ENCODE peak calls at places on chromosomes 13 and 19, in four cellular contexts. H, C, M and W are unnamed samples.

GRCh38 chr19:15538774-15539173 is 30.4 kb downstream of the CYP4F22 start:
- DNase-seq in M (no peak), H (no peak), C (no peak), W (no peak)

GRCh38 chr13:40895715-40896184 is 106.3 kb downstream of the SLC25A15 start:
- DNase-seq in H (no peak), C (no peak), M (peak), W (no peak)

GRCh38 chr19:16285769-16286564 is 38.7 kb upstream of the KLF2 start:
- DNase-seq in M (no peak), H (no peak), C (no peak), W (peak)

GRCh38 chr13:25064396-25064795 is 31.5 kb upstream of the PABPC3 start:
- DNase-seq in C (no peak), H (no peak), M (no peak), W (no peak)

GRCh38 chr13:44249439-44249838 is 124.2 kb upstream of the SERP2 start:
- DNase-seq in M (no peak), H (no peak), C (no peak), W (no peak)

GRCh38 chr19:36100476-36100875 is 10.5 kb upstream of the OVOL3 start:
- DNase-seq in C (no peak), M (no peak), H (no peak), W (no peak)

GRCh38 chr19:10228925-10229324 is 2.2 kb downstream of the S1PR2 start:
- DNase-seq in H (no peak), C (peak), M (peak), W (no peak)

GRCh38 chr19:16381756-16382401 is 57.3 kb downstream of the KLF2 start:
- DNase-seq in C (no peak), H (no peak), M (no peak), W (no peak)

GRCh38 chr13:44169018-44169909 is 204.4 kb upstream of the SERP2 start:
- DNase-seq in C (no peak), M (no peak), H (no peak), W (no peak)

GRCh38 chr13:85847012-85847411 is 47.8 kb upstream of the SLITRK6 start:
- DNase-seq in H (no peak), C (no peak), M (no peak), W (no peak)

GRCh38 chr13:104799152-104799551 is 1732.9 kb upstream of the SLC10A2 start:
- DNase-seq in C (no peak), M (no peak), H (no peak), W (no peak)

GRCh38 chr19:1668339-1669123 is 16.1 kb upstream of the TCF3 start:
- DNase-seq in M (no peak), C (no peak), H (no peak), W (no peak)
- TF ChIP-seq USF2 in M (no peak), C (no peak), H (no peak), W (no peak)

GRCh38 chr13:114118763-114119123 is 13.7 kb downstream of the RASA3 start:
- DNase-seq in M (no peak), C (no peak), H (no peak), W (no peak)

GRCh38 chr13:114116734-114117133 is 15.7 kb downstream of the RASA3 start:
- DNase-seq in C (no peak), M (no peak), H (no peak), W (no peak)

GRCh38 chr13:114118086-114118762 is 14.2 kb downstream of the RASA3 start:
- DNase-seq in C (no peak), M (peak), H (no peak), W (no peak)

GRCh38 chr13:114120486-114121430 is 11.7 kb downstream of the RASA3 start:
- DNase-seq in M (no peak), H (no peak), C (no peak), W (no peak)

DNA sequence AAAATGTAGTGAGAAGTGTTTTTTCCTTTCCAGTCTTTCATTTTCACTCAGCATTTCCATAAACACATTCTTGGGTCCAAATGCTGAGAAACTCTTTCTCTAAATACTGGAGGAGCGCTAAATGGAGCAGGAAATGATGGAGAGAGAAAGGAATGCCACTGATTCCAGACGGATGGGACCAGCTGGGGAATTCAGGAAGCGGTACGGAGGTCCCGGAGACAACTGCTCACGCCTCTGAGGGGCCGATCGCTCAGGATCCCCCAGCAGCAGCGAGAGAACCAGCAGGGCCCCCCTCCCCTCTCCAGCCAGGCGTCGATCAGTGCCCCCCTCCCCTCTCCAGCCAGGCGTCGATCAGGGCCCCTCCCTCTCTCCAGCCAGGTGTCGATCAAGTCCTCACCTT is 13.2 kb downstream of the RASA3 start:
- DNase-seq in M (peak), C (no peak), H (no peak), W (no peak)
- TF ChIP-seq HDAC6 in M (no peak), C (no peak), H (no peak), W (no peak)

DNA sequence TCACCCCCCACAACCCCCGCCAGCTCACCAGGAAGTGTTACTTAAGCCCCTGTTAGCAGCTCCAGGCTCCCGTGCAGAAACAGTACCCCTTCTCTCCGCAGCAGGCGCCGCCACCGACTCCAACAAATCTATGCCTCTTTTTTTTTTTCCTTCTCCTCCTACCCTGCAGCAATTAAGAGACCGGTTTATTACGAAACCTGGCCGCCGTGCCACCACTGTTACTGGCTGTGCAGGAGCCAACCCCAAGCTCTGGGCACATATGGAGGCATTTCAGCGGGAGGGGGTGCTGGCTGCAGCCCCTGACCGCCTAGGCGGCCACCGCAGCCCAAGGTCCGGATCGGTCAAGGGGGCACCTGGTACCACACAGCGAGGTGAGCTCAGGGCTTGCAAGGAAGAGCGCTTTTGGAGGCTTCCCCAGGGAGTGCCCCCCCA is 2.4 kb downstream of the GADD45B start:
- DNase-seq in M (no peak), C (no peak), H (no peak), W (no peak)
- TF ChIP-seq USF2 in M (no peak), C (no peak), H (no peak), W (no peak)

DNA sequence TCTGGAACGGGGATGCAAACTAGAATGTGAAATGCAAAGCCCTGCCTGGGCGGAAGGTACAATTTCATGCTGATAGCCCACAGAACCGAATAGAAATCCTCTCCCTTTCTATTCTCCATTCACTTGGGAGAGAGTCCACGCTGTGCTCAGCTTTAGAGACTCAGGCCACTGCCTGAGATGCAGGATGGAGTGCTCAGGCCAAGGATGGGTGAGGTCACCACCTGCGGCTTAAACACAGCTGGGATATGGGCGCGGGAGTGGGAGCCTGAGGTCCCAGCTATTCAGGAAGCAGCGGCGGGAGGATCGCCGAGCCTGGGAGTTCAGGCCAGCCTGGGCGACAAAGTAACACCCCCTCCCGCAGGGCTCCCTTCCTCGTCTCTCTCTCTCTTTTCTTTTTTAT is 446 bp upstream of the ZNF83 start:
- DNase-seq in M (no peak), C (peak), H (no peak), W (no peak)
- TF ChIP-seq HDAC6 in M (no peak), C (no peak), H (no peak), W (no peak)

GRCh38 chr13:80945328-80945727 is 604.4 kb upstream of the SPRY2 start:
- DNase-seq in H (no peak), M (peak), C (no peak), W (no peak)
- TF ChIP-seq USF2 in H (no peak), M (no peak), C (no peak), W (no peak)

GRCh38 chr19:55554302-55554701 is 9.0 kb upstream of the SBK3 start:
- DNase-seq in H (no peak), C (peak), M (no peak), W (no peak)
- TF ChIP-seq HDAC6 in H (no peak), C (no peak), M (no peak), W (no peak)

GRCh38 chr13:29936961-29937360 is 86.5 kb upstream of the UBL3 start:
- DNase-seq in M (no peak), C (no peak), H (no peak), W (no peak)

GRCh38 chr13:29933401-29933800 is 83.0 kb upstream of the UBL3 start:
- DNase-seq in M (no peak), H (no peak), C (no peak), W (no peak)

GRCh38 chr13:29935309-29935981 is 85.0 kb upstream of the UBL3 start:
- DNase-seq in C (no peak), M (no peak), H (peak), W (no peak)

GRCh38 chr13:29936051-29936813 is 85.8 kb upstream of the UBL3 start:
- DNase-seq in C (no peak), H (no peak), M (no peak), W (no peak)

GRCh38 chr13:29934531-29935308 is 84.3 kb upstream of the UBL3 start:
- DNase-seq in C (no peak), H (no peak), M (no peak), W (no peak)
- TF ChIP-seq USF2 in C (no peak), H (no peak), M (no peak), W (no peak)

GRCh38 chr13:106087201-106087600 is 448.3 kb downstream of the EFNB2 start:
- DNase-seq in H (no peak), M (no peak), C (no peak), W (no peak)
- TF ChIP-seq HDAC6 in H (no peak), M (no peak), C (no peak), W (no peak)

DNA sequence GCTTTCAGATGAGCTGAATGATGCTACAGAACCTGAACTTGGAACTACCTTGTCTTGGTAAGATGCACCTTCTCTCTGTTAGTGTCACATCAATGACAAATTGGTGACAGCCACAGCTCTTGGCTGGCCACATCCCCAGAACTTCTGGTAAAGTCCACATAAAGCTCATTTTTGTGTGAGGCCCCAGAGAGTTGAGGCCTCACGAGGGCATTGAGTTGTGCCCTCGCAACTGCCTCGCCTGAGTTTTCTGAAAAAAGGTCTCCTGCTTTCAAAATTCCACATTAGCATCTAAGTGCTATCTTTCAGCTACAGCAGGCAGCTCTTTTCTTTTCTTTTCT is 42.6 kb downstream of the MRPL57 start:
- DNase-seq in C (no peak), M (no peak), H (no peak), W (no peak)
- TF ChIP-seq USF2 in C (no peak), M (no peak), H (no peak), W (no peak)